ENCODE peak calls at places on chromosomes 4 and X, in five cellular contexts. One of them, this sample, is unnamed. For H3K27me3, the result is how much of the 10 kb centered on the place peaks cover.

GRCh38 chr4:40337081-40337480 is 1.9 kb downstream of the CHRNA9 start:
- DNase-seq in fibroblast of lung: no peak
- DNase-seq in CD4-positive, alpha-beta memory T cell: no peak
- DNase-seq in ovary: no peak
- DNase-seq in lower lobe of right lung: no peak
- DNase-seq in this sample: no peak

GRCh38 chrX:69065451-69065850 is 99.8 kb downstream of the PJA1 start:
- DNase-seq in ovary: no peak
- DNase-seq in lower lobe of right lung: no peak
- DNase-seq in fibroblast of lung: no peak
- DNase-seq in CD4-positive, alpha-beta memory T cell: no peak
- DNase-seq in this sample: no peak

GRCh38 chr4:19961092-19961491 is 290.6 kb upstream of the SLIT2 start:
- DNase-seq in ovary: no peak
- DNase-seq in lower lobe of right lung: no peak
- DNase-seq in fibroblast of lung: peak
- DNase-seq in CD4-positive, alpha-beta memory T cell: no peak
- DNase-seq in this sample: no peak

GRCh38 chrX:113512700-113513395 is 672.2 kb upstream of the AMOT start:
- DNase-seq in lower lobe of right lung: no peak
- DNase-seq in fibroblast of lung: peak
- DNase-seq in ovary: no peak
- DNase-seq in CD4-positive, alpha-beta memory T cell: no peak
- DNase-seq in this sample: no peak

GRCh38 chr4:123121241-123121907 is 199.0 kb upstream of the NUDT6 start:
- DNase-seq in ovary: no peak
- DNase-seq in lower lobe of right lung: no peak
- DNase-seq in fibroblast of lung: peak
- DNase-seq in CD4-positive, alpha-beta memory T cell: no peak
- DNase-seq in this sample: no peak

GRCh38 chr4:69056921-69057562 is 39.2 kb upstream of the UGT2B7 start:
- DNase-seq in CD4-positive, alpha-beta memory T cell: no peak
- DNase-seq in fibroblast of lung: no peak
- DNase-seq in ovary: no peak
- DNase-seq in lower lobe of right lung: no peak
- DNase-seq in this sample: no peak

GRCh38 chrX:24464836-24465523 is at the start of gene PDK3:
- DNase-seq in ovary: peak
- DNase-seq in lower lobe of right lung: peak
- DNase-seq in CD4-positive, alpha-beta memory T cell: peak
- DNase-seq in fibroblast of lung: peak
- DNase-seq in this sample: peak

GRCh38 chr4:156593464-156593863 is 378.1 kb downstream of the PDGFC start:
- DNase-seq in lower lobe of right lung: no peak
- DNase-seq in fibroblast of lung: peak
- DNase-seq in CD4-positive, alpha-beta memory T cell: no peak
- DNase-seq in ovary: no peak
- DNase-seq in this sample: no peak

GRCh38 chr4:73576366-73576765 is 43.9 kb downstream of the RASSF6 start:
- DNase-seq in ovary: no peak
- DNase-seq in fibroblast of lung: peak
- DNase-seq in lower lobe of right lung: no peak
- DNase-seq in CD4-positive, alpha-beta memory T cell: no peak
- DNase-seq in this sample: no peak

GRCh38 chr4:13455411-13455810 is 28.7 kb downstream of the RAB28 start:
- DNase-seq in fibroblast of lung: no peak
- DNase-seq in ovary: no peak
- DNase-seq in lower lobe of right lung: no peak
- DNase-seq in CD4-positive, alpha-beta memory T cell: no peak
- DNase-seq in this sample: no peak

GRCh38 chr4:74618659-74619058 is 173.7 kb downstream of the AREG start:
- DNase-seq in fibroblast of lung: no peak
- DNase-seq in lower lobe of right lung: no peak
- DNase-seq in ovary: no peak
- DNase-seq in CD4-positive, alpha-beta memory T cell: no peak
- DNase-seq in this sample: no peak

GRCh38 chrX:45714864-45715263 is 514.2 kb upstream of the DIPK2B start:
- DNase-seq in fibroblast of lung: peak
- DNase-seq in ovary: no peak
- DNase-seq in CD4-positive, alpha-beta memory T cell: no peak
- DNase-seq in lower lobe of right lung: no peak
- DNase-seq in this sample: no peak

GRCh38 chr4:99735822-99736221 is 78.2 kb upstream of the C4orf54 start:
- DNase-seq in lower lobe of right lung: no peak
- DNase-seq in fibroblast of lung: no peak
- DNase-seq in ovary: no peak
- DNase-seq in CD4-positive, alpha-beta memory T cell: no peak
- DNase-seq in this sample: no peak

GRCh38 chr4:86098691-86099090 is 261.2 kb downstream of the MAPK10 start:
- DNase-seq in lower lobe of right lung: no peak
- DNase-seq in ovary: no peak
- DNase-seq in CD4-positive, alpha-beta memory T cell: no peak
- DNase-seq in fibroblast of lung: no peak
- DNase-seq in this sample: no peak
- H3K27ac ChIP-seq in lower lobe of right lung: no peak
- H3K27ac ChIP-seq in ovary: no peak
- H3K27ac ChIP-seq in CD4-positive, alpha-beta memory T cell: no peak
- H3K27ac ChIP-seq in fibroblast of lung: no peak
- H3K27ac ChIP-seq in this sample: no peak

DNA sequence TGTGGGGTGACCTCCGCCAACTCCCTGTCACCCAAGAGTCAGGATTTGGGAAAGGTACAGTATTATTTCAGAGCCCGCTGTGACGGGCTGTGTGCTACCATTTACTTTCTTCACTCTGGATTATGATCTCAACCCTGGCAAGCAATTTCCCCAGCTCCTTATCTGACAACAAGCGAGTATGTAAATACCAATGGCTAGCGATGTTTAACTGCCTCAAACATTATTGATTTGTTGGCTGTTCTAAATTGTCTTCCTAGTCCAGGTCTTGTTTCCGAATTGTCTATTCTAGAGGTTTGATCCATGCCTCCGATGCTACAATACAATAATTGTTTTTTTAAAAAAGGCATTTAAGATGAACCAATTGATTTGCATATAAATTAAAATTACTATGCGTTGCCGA is 17.7 kb upstream of the PITX2 start:
- DNase-seq in fibroblast of lung: no peak
- DNase-seq in CD4-positive, alpha-beta memory T cell: no peak
- DNase-seq in lower lobe of right lung: no peak
- DNase-seq in ovary: no peak
- DNase-seq in this sample: no peak
- H3K27me3 ChIP-seq in fibroblast of lung: half or more
- H3K27me3 ChIP-seq in CD4-positive, alpha-beta memory T cell: under half
- H3K27me3 ChIP-seq in lower lobe of right lung: half or more
- H3K27me3 ChIP-seq in ovary: under half
- H3K27me3 ChIP-seq in this sample: under half

GRCh38 chrX:65686246-65686645 is 18.8 kb downstream of the MSN start:
- DNase-seq in lower lobe of right lung: no peak
- DNase-seq in CD4-positive, alpha-beta memory T cell: no peak
- DNase-seq in ovary: no peak
- DNase-seq in fibroblast of lung: no peak
- DNase-seq in this sample: no peak

GRCh38 chrX:65688403-65688881 is 21.0 kb downstream of the MSN start:
- DNase-seq in lower lobe of right lung: no peak
- DNase-seq in ovary: no peak
- DNase-seq in fibroblast of lung: peak
- DNase-seq in CD4-positive, alpha-beta memory T cell: no peak
- DNase-seq in this sample: no peak

GRCh38 chrX:65687367-65687766 is 19.9 kb downstream of the MSN start:
- DNase-seq in ovary: no peak
- DNase-seq in CD4-positive, alpha-beta memory T cell: no peak
- DNase-seq in fibroblast of lung: no peak
- DNase-seq in lower lobe of right lung: no peak
- DNase-seq in this sample: no peak

GRCh38 chrX:65689377-65689776 is 21.9 kb downstream of the MSN start:
- DNase-seq in CD4-positive, alpha-beta memory T cell: no peak
- DNase-seq in fibroblast of lung: no peak
- DNase-seq in lower lobe of right lung: no peak
- DNase-seq in ovary: no peak
- DNase-seq in this sample: no peak

GRCh38 chrX:65690057-65690855 is 22.8 kb downstream of the MSN start:
- DNase-seq in ovary: no peak
- DNase-seq in CD4-positive, alpha-beta memory T cell: no peak
- DNase-seq in lower lobe of right lung: no peak
- DNase-seq in fibroblast of lung: peak
- DNase-seq in this sample: no peak
- H3K27ac ChIP-seq in ovary: no peak
- H3K27ac ChIP-seq in CD4-positive, alpha-beta memory T cell: peak
- H3K27ac ChIP-seq in lower lobe of right lung: peak
- H3K27ac ChIP-seq in fibroblast of lung: peak
- H3K27ac ChIP-seq in this sample: no peak

GRCh38 chrX:133668225-133668931 is 253.1 kb upstream of the GPC4 start:
- DNase-seq in ovary: no peak
- DNase-seq in CD4-positive, alpha-beta memory T cell: no peak
- DNase-seq in lower lobe of right lung: no peak
- DNase-seq in fibroblast of lung: no peak
- DNase-seq in this sample: no peak
- H3K27me3 ChIP-seq in ovary: under half
- H3K27me3 ChIP-seq in CD4-positive, alpha-beta memory T cell: under half
- H3K27me3 ChIP-seq in lower lobe of right lung: under half
- H3K27me3 ChIP-seq in fibroblast of lung: under half
- H3K27me3 ChIP-seq in this sample: under half

DNA sequence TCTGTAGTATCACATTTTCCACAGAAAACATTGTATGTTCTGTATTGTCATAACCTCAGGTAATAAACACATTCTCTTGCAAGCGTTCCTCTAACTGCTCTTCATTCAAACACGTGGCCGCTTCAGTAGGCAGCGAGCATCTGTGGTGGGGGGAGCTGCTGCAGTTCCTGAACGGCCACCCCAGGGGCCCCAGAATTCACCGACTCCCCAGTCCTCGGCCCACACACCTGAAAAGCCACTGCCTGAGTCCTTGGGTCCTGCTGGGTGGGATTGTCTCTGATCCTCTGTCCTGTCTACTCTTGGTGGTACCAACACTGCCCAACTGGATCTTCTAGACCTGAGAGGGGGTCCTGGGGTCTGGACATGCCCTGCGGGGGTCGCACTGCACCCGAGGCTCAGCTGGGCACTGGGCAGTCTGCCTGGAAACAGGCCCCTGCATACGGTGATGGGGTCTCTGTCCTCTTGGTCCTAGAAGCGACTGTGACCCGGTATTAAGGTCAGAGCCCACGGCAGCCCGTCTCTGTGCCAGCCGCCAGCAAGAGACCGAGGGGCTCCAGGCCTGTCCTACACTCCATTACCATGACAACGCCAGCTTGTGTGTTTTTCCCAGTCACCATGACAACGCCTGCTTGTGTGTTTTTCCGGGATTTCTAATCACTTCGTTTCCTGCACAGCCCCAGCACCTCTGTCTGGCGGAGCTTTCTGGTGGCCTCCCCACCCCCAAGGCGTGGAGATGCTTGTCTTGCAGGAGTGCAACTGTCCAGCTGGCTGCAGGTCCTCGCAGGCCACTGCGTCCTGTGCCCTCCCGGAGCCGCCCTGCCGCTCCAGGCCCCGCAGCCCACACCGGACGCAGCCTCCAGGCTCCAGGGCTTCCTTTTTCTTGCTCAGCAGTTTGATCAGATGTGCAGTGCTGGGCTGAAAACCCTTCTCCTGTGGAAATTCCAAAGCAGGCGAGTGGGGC is 16.0 kb downstream of the CTBP1 start:
- DNase-seq in fibroblast of lung: peak
- DNase-seq in ovary: peak
- DNase-seq in CD4-positive, alpha-beta memory T cell: no peak
- DNase-seq in lower lobe of right lung: peak
- DNase-seq in this sample: no peak
- H3K27ac ChIP-seq in fibroblast of lung: peak
- H3K27ac ChIP-seq in ovary: no peak
- H3K27ac ChIP-seq in CD4-positive, alpha-beta memory T cell: no peak
- H3K27ac ChIP-seq in lower lobe of right lung: peak
- H3K27ac ChIP-seq in this sample: no peak

DNA sequence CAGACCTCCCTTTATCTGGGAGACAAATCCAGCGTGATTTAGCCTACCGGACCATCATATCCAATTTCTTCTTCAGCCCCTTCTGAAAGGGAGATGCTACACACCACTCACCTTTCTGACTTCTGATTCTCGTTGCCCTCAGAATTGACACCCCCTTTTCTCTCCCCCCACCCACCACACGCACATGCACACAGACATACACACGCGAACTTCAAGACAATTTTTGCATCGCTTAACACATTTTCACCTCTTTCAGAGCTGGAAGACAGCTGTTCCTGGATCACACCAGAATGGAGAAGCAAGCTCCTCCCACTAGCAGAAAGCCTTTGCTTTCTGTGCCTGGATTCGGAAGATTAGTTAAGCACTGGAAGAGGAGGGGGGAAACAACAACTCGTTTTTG is 1.0 kb upstream of the SNCA start:
- DNase-seq in fibroblast of lung: peak
- DNase-seq in ovary: no peak
- DNase-seq in CD4-positive, alpha-beta memory T cell: no peak
- DNase-seq in lower lobe of right lung: no peak
- DNase-seq in this sample: no peak
- H3K27me3 ChIP-seq in fibroblast of lung: under half
- H3K27me3 ChIP-seq in ovary: under half
- H3K27me3 ChIP-seq in CD4-positive, alpha-beta memory T cell: under half
- H3K27me3 ChIP-seq in lower lobe of right lung: under half
- H3K27me3 ChIP-seq in this sample: under half

GRCh38 chr4:94338681-94339351 is 3.8 kb downstream of the HPGDS start:
- DNase-seq in CD4-positive, alpha-beta memory T cell: no peak
- DNase-seq in lower lobe of right lung: no peak
- DNase-seq in ovary: no peak
- DNase-seq in fibroblast of lung: no peak
- DNase-seq in this sample: no peak

GRCh38 chr4:94334519-94334918 is 8.1 kb downstream of the HPGDS start:
- DNase-seq in ovary: no peak
- DNase-seq in CD4-positive, alpha-beta memory T cell: no peak
- DNase-seq in fibroblast of lung: no peak
- DNase-seq in lower lobe of right lung: no peak
- DNase-seq in this sample: no peak

GRCh38 chr4:94332983-94333590 is 9.5 kb downstream of the HPGDS start:
- DNase-seq in ovary: no peak
- DNase-seq in fibroblast of lung: no peak
- DNase-seq in lower lobe of right lung: no peak
- DNase-seq in CD4-positive, alpha-beta memory T cell: no peak
- DNase-seq in this sample: no peak

GRCh38 chr4:94333864-94334263 is 8.8 kb downstream of the HPGDS start:
- DNase-seq in lower lobe of right lung: no peak
- DNase-seq in CD4-positive, alpha-beta memory T cell: no peak
- DNase-seq in fibroblast of lung: no peak
- DNase-seq in ovary: no peak
- DNase-seq in this sample: no peak

GRCh38 chr4:94334962-94335361 is 7.7 kb downstream of the HPGDS start:
- DNase-seq in fibroblast of lung: no peak
- DNase-seq in lower lobe of right lung: no peak
- DNase-seq in ovary: no peak
- DNase-seq in CD4-positive, alpha-beta memory T cell: no peak
- DNase-seq in this sample: no peak
- H3K27ac ChIP-seq in fibroblast of lung: no peak
- H3K27ac ChIP-seq in lower lobe of right lung: no peak
- H3K27ac ChIP-seq in ovary: no peak
- H3K27ac ChIP-seq in CD4-positive, alpha-beta memory T cell: no peak
- H3K27ac ChIP-seq in this sample: no peak

GRCh38 chrX:20861113-20861512 is 513.1 kb upstream of the CNKSR2 start:
- DNase-seq in lower lobe of right lung: no peak
- DNase-seq in ovary: no peak
- DNase-seq in fibroblast of lung: no peak
- DNase-seq in CD4-positive, alpha-beta memory T cell: no peak
- DNase-seq in this sample: no peak

GRCh38 chrX:20863649-20864048 is 510.6 kb upstream of the CNKSR2 start:
- DNase-seq in ovary: no peak
- DNase-seq in CD4-positive, alpha-beta memory T cell: no peak
- DNase-seq in lower lobe of right lung: no peak
- DNase-seq in fibroblast of lung: no peak
- DNase-seq in this sample: no peak

GRCh38 chrX:20857746-20858145 is 516.5 kb upstream of the CNKSR2 start:
- DNase-seq in ovary: no peak
- DNase-seq in lower lobe of right lung: no peak
- DNase-seq in fibroblast of lung: no peak
- DNase-seq in CD4-positive, alpha-beta memory T cell: no peak
- DNase-seq in this sample: no peak
- H3K27me3 ChIP-seq in ovary: under half
- H3K27me3 ChIP-seq in lower lobe of right lung: under half
- H3K27me3 ChIP-seq in fibroblast of lung: under half
- H3K27me3 ChIP-seq in CD4-positive, alpha-beta memory T cell: under half
- H3K27me3 ChIP-seq in this sample: under half

This sample was measured in CD8-positive, alpha-beta memory T cell.